ENCODE peak calls at places on chromosomes 11 and 22, in six cellular contexts. S, T, R, A, H and X are unnamed samples.

GRCh38 chr11:62732830-62733229 is 4.5 kb downstream of the TTC9C start:
- DNase-seq in S (no peak), T (no peak), R (peak), A (no peak), H (no peak), X (no peak)

GRCh38 chr11:35082322-35083180 is 56.4 kb upstream of the CD44 start:
- DNase-seq in S (peak), T (peak), R (no peak), A (peak), H (peak), X (peak)

GRCh38 chr11:122917311-122917710 is 34.8 kb downstream of the JHY start:
- DNase-seq in S (no peak), T (no peak), R (no peak), A (no peak), H (no peak), X (no peak)

GRCh38 chr22:46119729-46120419 is 30.5 kb upstream of the PPARA start:
- DNase-seq in S (no peak), T (peak), R (no peak), A (no peak), H (no peak), X (no peak)

GRCh38 chr11:129146196-129146595 is 45.9 kb downstream of the ARHGAP32 start:
- DNase-seq in S (no peak), T (no peak), R (no peak), A (no peak), H (no peak), X (no peak)

GRCh38 chr22:24592144-24592845 is 578 bp downstream of the LRRC75B start:
- DNase-seq in S (peak), T (no peak), R (no peak), A (no peak), H (no peak), X (no peak)

GRCh38 chr22:44348963-44349950 is 36.5 kb upstream of the SHISAL1 start:
- DNase-seq in S (no peak), T (no peak), R (no peak), A (no peak), H (no peak), X (no peak)

GRCh38 chr11:8988329-8989234 is 15.2 kb downstream of the NRIP3 start:
- DNase-seq in S (no peak), T (peak), R (no peak), A (no peak), H (no peak), X (no peak)

GRCh38 chr11:57650739-57651090 is 1.0 kb upstream of the YPEL4 start:
- DNase-seq in S (no peak), T (no peak), R (no peak), A (no peak), H (no peak), X (no peak)

GRCh38 chr11:25247336-25247735 is 750.5 kb downstream of the LUZP2 start:
- DNase-seq in S (no peak), T (no peak), R (no peak), A (no peak), H (no peak), X (no peak)

GRCh38 chr11:84261707-84262106 is 975.5 kb upstream of the CCDC90B start:
- DNase-seq in S (peak), T (no peak), R (no peak), A (no peak), H (no peak), X (peak)

GRCh38 chr11:31422703-31423102 is 53.0 kb downstream of the DNAJC24 start:
- DNase-seq in S (no peak), T (no peak), R (no peak), A (no peak), H (no peak), X (no peak)

GRCh38 chr22:19040581-19041402 is 81.4 kb downstream of the DGCR2 start:
- DNase-seq in S (no peak), T (no peak), R (no peak), A (no peak), H (no peak), X (no peak)

GRCh38 chr11:130613396-130613795 is 165.0 kb downstream of the ADAMTS15 start:
- DNase-seq in S (no peak), T (no peak), R (no peak), A (no peak), H (no peak), X (no peak)

GRCh38 chr11:12460441-12460840 is 83.1 kb downstream of the PARVA start:
- DNase-seq in S (no peak), T (no peak), R (peak), A (no peak), H (no peak), X (no peak)

GRCh38 chr22:17769716-17770082 is 4.6 kb downstream of the BID start:
- DNase-seq in S (no peak), T (no peak), R (no peak), A (no peak), H (no peak), X (no peak)

GRCh38 chr11:61298663-61299244 is 3.6 kb upstream of the VWCE start:
- DNase-seq in S (no peak), T (no peak), R (peak), A (no peak), H (no peak), X (no peak)

GRCh38 chr11:58927393-58928081 is 11.8 kb upstream of the GLYATL1 start:
- DNase-seq in S (peak), T (no peak), R (peak), A (no peak), H (no peak), X (peak)

GRCh38 chr11:18615628-18616392 is 16.2 kb downstream of the MISFA start:
- DNase-seq in S (no peak), T (no peak), R (no peak), A (no peak), H (peak), X (no peak)

GRCh38 chr11:65181569-65182257 is at the start of gene CAPN1:
- DNase-seq in S (peak), T (peak), R (peak), A (peak), H (peak), X (no peak)

GRCh38 chr22:44483878-44484277 is 14.2 kb downstream of the RTL6 start:
- DNase-seq in S (no peak), T (no peak), R (no peak), A (no peak), H (no peak), X (no peak)

GRCh38 chr22:27409299-27409698 is 392.3 kb downstream of the MN1 start:
- DNase-seq in S (no peak), T (no peak), R (peak), A (no peak), H (no peak), X (no peak)

GRCh38 chr11:43558556-43559127 is 121.9 kb upstream of the HSD17B12 start:
- DNase-seq in S (no peak), T (no peak), R (no peak), A (no peak), H (no peak), X (no peak)

GRCh38 chr22:46537946-46538815 is 761 bp upstream of the CELSR1 start:
- DNase-seq in S (peak), T (no peak), R (no peak), A (no peak), H (no peak), X (no peak)

GRCh38 chr22:47337161-47337621 is 574.7 kb downstream of the TBC1D22A start:
- DNase-seq in S (no peak), T (no peak), R (peak), A (peak), H (no peak), X (no peak)

GRCh38 chr11:10930224-10930960 is 72.5 kb upstream of the ZBED5 start:
- DNase-seq in S (peak), T (no peak), R (no peak), A (no peak), H (no peak), X (no peak)

GRCh38 chr11:353315-353857 is 15.9 kb upstream of the B4GALNT4 start:
- DNase-seq in S (no peak), T (peak), R (peak), A (no peak), H (no peak), X (no peak)

GRCh38 chr11:134576286-134576685 is 164.2 kb upstream of the B3GAT1 start:
- DNase-seq in S (no peak), T (no peak), R (no peak), A (no peak), H (no peak), X (peak)

GRCh38 chr11:104254347-104254746 is 90.4 kb upstream of the PDGFD start:
- DNase-seq in S (peak), T (peak), R (peak), A (peak), H (no peak), X (peak)

GRCh38 chr22:19321757-19322156 is 30.2 kb upstream of the CLTCL1 start:
- DNase-seq in S (no peak), T (no peak), R (no peak), A (no peak), H (no peak), X (no peak)

GRCh38 chr11:90818196-90818735 is 595.4 kb upstream of the CHORDC1 start:
- DNase-seq in S (no peak), T (no peak), R (no peak), A (no peak), H (no peak), X (no peak)

GRCh38 chr11:95229199-95230053 is 1.6 kb downstream of the SESN3 start:
- DNase-seq in S (no peak), T (no peak), R (no peak), A (no peak), H (no peak), X (no peak)

GRCh38 chr11:10898763-10899541 is 41.1 kb upstream of the ZBED5 start:
- DNase-seq in S (no peak), T (peak), R (no peak), A (no peak), H (no peak), X (no peak)

GRCh38 chr11:28674432-28675076 is 566.4 kb downstream of the METTL15 start:
- DNase-seq in S (peak), T (no peak), R (no peak), A (peak), H (no peak), X (peak)

GRCh38 chr11:26992031-26992541 is 1.8 kb upstream of the FIBIN start:
- DNase-seq in S (no peak), T (no peak), R (no peak), A (no peak), H (no peak), X (no peak)

GRCh38 chr22:46896166-46896565 is 133.7 kb downstream of the TBC1D22A start:
- DNase-seq in S (no peak), T (no peak), R (no peak), A (no peak), H (no peak), X (no peak)

GRCh38 chr11:83648610-83649467 is 362.7 kb upstream of the CCDC90B start:
- DNase-seq in S (no peak), T (no peak), R (peak), A (no peak), H (no peak), X (no peak)

GRCh38 chr11:1123970-1124369 is 33.8 kb upstream of the MUC5AC start:
- DNase-seq in S (no peak), T (no peak), R (no peak), A (no peak), H (no peak), X (no peak)

GRCh38 chr11:121467965-121468364 is 15.2 kb upstream of the SORL1-AS1 start:
- DNase-seq in S (no peak), T (no peak), R (no peak), A (no peak), H (peak), X (no peak)
- TF ChIP-seq ATF3 in S (no peak), T (no peak), R (no peak), A (no peak), H (no peak), X (no peak)

GRCh38 chr11:102527041-102527440 is 3.5 kb downstream of the MMP7 start:
- DNase-seq in S (no peak), T (no peak), R (no peak), A (no peak), H (no peak), X (no peak)

GRCh38 chr11:102528618-102529017 is 1.9 kb downstream of the MMP7 start:
- DNase-seq in S (no peak), T (no peak), R (no peak), A (no peak), H (no peak), X (no peak)

GRCh38 chr11:102530558-102530957 is at the start of gene MMP7:
- DNase-seq in S (no peak), T (no peak), R (no peak), A (no peak), H (no peak), X (no peak)

GRCh38 chr11:102523887-102524286 is 6.7 kb downstream of the MMP7 start:
- DNase-seq in S (no peak), T (no peak), R (no peak), A (no peak), H (no peak), X (no peak)

GRCh38 chr11:102527701-102528100 is 2.8 kb downstream of the MMP7 start:
- DNase-seq in S (no peak), T (no peak), R (no peak), A (no peak), H (no peak), X (no peak)
- TF ChIP-seq ATF3 in S (no peak), T (no peak), R (no peak), A (no peak), H (no peak), X (no peak)

GRCh38 chr11:2517016-2517385 is 72.2 kb downstream of the KCNQ1 start:
- DNase-seq in S (peak), T (no peak), R (no peak), A (no peak), H (no peak), X (no peak)
- TF ChIP-seq ATF3 in S (no peak), T (no peak), R (no peak), A (no peak), H (no peak), X (no peak)

GRCh38 chr11:33553486-33553885 is 147.1 kb downstream of the C11orf91 start:
- DNase-seq in S (no peak), T (no peak), R (no peak), A (no peak), H (no peak), X (no peak)
- TF ChIP-seq ATF3 in S (no peak), T (no peak), R (no peak), A (no peak), H (no peak), X (no peak)

GRCh38 chr11:77411717-77412441 is 62.0 kb downstream of the PAK1 start:
- DNase-seq in S (peak), T (peak), R (no peak), A (peak), H (peak), X (peak)

GRCh38 chr11:77410076-77410827 is 63.6 kb downstream of the PAK1 start:
- DNase-seq in S (no peak), T (no peak), R (no peak), A (no peak), H (no peak), X (no peak)

GRCh38 chr11:77409046-77409445 is 64.8 kb downstream of the PAK1 start:
- DNase-seq in S (no peak), T (no peak), R (no peak), A (no peak), H (no peak), X (no peak)

GRCh38 chr11:77412814-77413213 is 61.1 kb downstream of the PAK1 start:
- DNase-seq in S (no peak), T (no peak), R (no peak), A (no peak), H (no peak), X (no peak)

GRCh38 chr11:77411238-77411637 is 62.7 kb downstream of the PAK1 start:
- DNase-seq in S (no peak), T (no peak), R (no peak), A (no peak), H (no peak), X (no peak)
- TF ChIP-seq ATF3 in S (no peak), T (no peak), R (no peak), A (no peak), H (no peak), X (no peak)

GRCh38 chr22:30860176-30861105 is 108.1 kb downstream of the MORC2 start:
- DNase-seq in S (no peak), T (no peak), R (no peak), A (no peak), H (no peak), X (peak)

GRCh38 chr22:30861131-30861530 is 107.4 kb downstream of the MORC2 start:
- DNase-seq in S (no peak), T (no peak), R (no peak), A (no peak), H (no peak), X (peak)

GRCh38 chr22:30863161-30863833 is 105.3 kb downstream of the MORC2 start:
- DNase-seq in S (no peak), T (peak), R (peak), A (no peak), H (no peak), X (no peak)

GRCh38 chr22:30859714-30860095 is 108.9 kb downstream of the MORC2 start:
- DNase-seq in S (no peak), T (no peak), R (no peak), A (no peak), H (no peak), X (no peak)

DNA sequence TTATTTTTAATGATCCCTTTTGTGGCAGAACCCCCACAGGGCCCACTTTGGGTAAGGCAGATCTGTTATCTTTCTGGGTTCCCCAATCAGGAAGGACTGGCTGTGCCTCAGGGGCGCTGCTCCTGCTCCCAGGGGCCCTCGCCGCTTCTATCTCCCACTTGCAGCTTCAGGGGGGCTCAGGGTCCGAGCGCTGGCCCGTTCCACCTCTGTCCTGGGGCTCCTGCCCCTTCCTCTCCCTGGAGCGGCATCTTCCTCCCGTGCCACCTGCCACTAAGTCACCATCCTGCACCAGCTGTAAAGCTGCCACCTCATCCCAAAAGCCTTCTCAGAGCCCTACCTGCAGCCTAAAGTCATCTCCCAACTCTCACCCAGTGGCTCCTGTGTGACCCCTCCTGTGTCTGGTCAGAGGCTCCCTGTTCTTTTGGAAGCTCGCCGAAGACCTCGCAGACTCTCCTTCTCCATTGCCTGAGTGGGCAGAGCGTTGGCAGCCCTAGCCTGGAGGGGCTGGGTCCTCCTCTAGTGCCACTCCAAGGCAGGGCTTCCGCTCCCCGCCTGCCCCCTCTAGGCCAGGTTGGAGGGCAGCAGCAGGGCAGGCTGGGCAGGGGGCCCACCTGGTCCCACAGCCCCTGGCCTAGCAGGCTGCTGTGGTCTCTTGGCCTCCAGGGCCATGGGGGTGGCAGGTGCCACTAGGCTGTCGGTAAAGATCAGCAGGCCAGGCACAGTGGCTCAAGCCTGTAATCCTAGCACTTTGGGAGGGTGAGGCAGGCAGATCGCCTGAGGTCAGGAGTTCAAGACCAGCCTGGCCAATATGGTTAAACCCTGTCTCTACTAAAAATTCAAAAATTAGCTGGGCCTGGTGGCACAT is 106.7 kb downstream of the MORC2 start:
- DNase-seq in S (no peak), T (no peak), R (no peak), A (no peak), H (no peak), X (peak)
- TF ChIP-seq ATF3 in S (no peak), T (no peak), R (no peak), A (no peak), H (no peak), X (no peak)

DNA sequence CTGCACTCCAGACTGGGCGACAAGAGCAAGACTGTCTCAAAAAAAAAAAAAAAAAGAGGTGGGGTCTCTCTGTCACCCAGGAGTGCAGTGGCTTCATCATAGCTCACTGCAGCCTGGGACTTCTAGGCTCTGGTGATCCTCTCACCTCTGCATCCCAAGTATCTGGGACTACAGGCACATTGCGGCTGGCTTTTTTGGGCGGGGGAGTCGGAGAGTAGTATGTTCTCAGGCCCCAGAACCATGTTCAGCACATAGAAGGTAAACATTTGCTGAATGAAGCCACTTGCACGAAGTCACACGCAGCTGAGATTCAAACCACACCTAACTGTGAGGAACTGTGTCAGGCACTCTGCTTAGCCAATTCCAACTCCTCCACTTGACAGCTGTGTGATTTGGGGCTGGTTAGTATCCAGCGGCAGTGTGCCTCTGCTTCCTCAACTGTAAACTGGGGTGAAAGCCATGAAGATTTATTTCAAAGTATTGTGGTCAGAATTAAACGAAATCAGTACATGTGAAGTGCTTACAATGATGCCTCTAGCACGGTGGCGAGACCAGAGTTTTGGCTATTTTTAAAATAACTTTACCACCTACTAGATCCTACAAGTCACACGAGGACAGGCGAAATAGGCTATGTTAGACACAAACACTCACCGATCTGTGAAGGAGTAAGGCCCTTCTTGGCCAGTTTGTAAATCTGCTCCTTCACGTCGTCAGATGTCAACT is 789 bp downstream of the RPS13 start:
- DNase-seq in S (no peak), T (no peak), R (no peak), A (no peak), H (no peak), X (no peak)
- TF ChIP-seq ATF3 in S (peak), T (peak), R (no peak), A (no peak), H (no peak), X (no peak)

DNA sequence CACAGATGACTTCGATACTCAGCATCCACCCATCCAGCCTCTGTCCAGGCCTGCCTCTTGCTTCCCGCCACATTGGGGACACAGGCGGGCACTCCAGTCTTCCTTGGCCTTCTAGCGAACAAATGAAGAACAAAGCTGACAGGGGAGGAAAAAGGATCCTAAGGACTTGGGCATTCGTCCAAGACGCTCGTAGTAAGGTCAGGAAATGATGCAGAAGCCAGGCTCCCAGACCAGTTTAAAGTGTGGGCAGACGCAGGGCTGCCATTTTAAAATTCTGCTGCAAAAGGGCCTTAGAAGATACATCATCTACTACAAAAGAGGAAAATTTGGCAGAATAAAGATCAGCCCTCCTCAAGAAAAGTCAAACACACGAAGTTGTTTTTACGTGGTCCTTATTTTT is 5.9 kb downstream of the DNAL4 start:
- DNase-seq in S (no peak), T (no peak), R (no peak), A (no peak), H (no peak), X (no peak)
- TF ChIP-seq ATF3 in S (no peak), T (no peak), R (no peak), A (no peak), H (no peak), X (no peak)